ENCODE peak calls at places on chromosomes 6 and 20, in five cellular contexts. K is amniotic stem cell; D is NCI-H748 treated with DMSO at 0.1 percent for 48 hours; H is adipocyte; I is stimulated activated CD4-positive, alpha-beta T cell treated with anti-CD3 and anti-CD28 coated beads, Interleukin-12 subunit alpha, Interleukin-12 subunit beta, amount 100 ng/mL, for 24 hours. J is an unnamed sample.

GRCh38 chr20:43046946-43047345 is 142.8 kb downstream of the PTPRT start:
- DNase-seq in K (no peak), D (no peak), H (no peak), I (no peak), J (no peak)

GRCh38 chr6:5511924-5512323 is 250.6 kb downstream of the FARS2 start:
- DNase-seq in K (peak), D (no peak), H (peak), I (no peak), J (peak)

GRCh38 chr6:157962601-157963084 is 19.0 kb upstream of the SYNJ2 start:
- DNase-seq in K (peak), D (no peak), H (peak), I (no peak), J (no peak)

GRCh38 chr6:168956884-168957730 is 296.5 kb downstream of the THBS2 start:
- DNase-seq in K (peak), D (peak), H (peak), I (peak), J (peak)

GRCh38 chr6:47446974-47447373 is 30.6 kb upstream of the CD2AP start:
- DNase-seq in K (no peak), D (no peak), H (no peak), I (no peak), J (no peak)

GRCh38 chr20:8530022-8530421 is 398.0 kb downstream of the PLCB1 start:
- DNase-seq in K (no peak), D (no peak), H (peak), I (no peak), J (no peak)

GRCh38 chr20:33263784-33264183 is 19.2 kb upstream of the BPIFB1 start:
- DNase-seq in K (no peak), D (no peak), H (no peak), I (no peak), J (no peak)

GRCh38 chr6:108921547-108922331 is 73.5 kb downstream of the ARMC2 start:
- DNase-seq in K (no peak), D (no peak), H (peak), I (peak), J (peak)

GRCh38 chr6:3398755-3399671 is 57.8 kb downstream of the SLC22A23 start:
- DNase-seq in K (no peak), D (no peak), H (no peak), I (no peak), J (no peak)

GRCh38 chr6:294656-295565 is 2.6 kb downstream of the DUSP22 start:
- DNase-seq in K (no peak), D (no peak), H (no peak), I (no peak), J (no peak)

GRCh38 chr6:142357879-142358278 is 56.1 kb downstream of the ADGRG6 start:
- DNase-seq in K (no peak), D (no peak), H (no peak), I (no peak), J (no peak)

GRCh38 chr20:10190456-10190855 is 28.2 kb upstream of the SNAP25 start:
- DNase-seq in K (no peak), D (no peak), H (no peak), I (no peak), J (no peak)

J was measured in AG20443.